ENCODE peak calls at places on chromosome 1, in nine cellular contexts. P is NCI-H524 treated with DMSO at 0.1 percent for 48 hours; J is stimulated activated naive CD8-positive, alpha-beta T cell treated with anti-CD3 and anti-CD28 coated beads, Interleukin-15, amount 100 ng/mL, for 72 hours; X is EL; Y is mucosa of gallbladder; M is progenitor cell of endocrine pancreas; A is left cardiac atrium; B is stimulated activated CD4-positive, alpha-beta T cell treated with anti-CD3 and anti-CD28 coated beads, Interleukin-2, amount 100 ng/mL, for 48 hours; K is glutamatergic neuron. T is an unnamed sample.
A peak's percentile ranks its signal among the peaks of the same experiment; 100 is the strongest.

GRCh38 chr1:58785424-58786058 is 1.7 kb upstream of the JUN start:
- DNase-seq in A (peak; percentile 57), B (peak; percentile 6), X (peak; percentile 64), P (peak; percentile 29), K (no peak), J (peak; percentile 29), M (peak; percentile 29), Y (peak; percentile 65), T (peak; percentile 46)

GRCh38 chr1:155218854-155219591 is 10.5 kb downstream of the MTX1 start:
- DNase-seq in X (peak; percentile 76), A (no peak), M (no peak), Y (peak; percentile 69), P (no peak), J (no peak), K (no peak), B (peak; percentile 41), T (no peak)

GRCh38 chr1:62198781-62199125 is 4.1 kb downstream of the L1TD1 start:
- DNase-seq in K (no peak), Y (no peak), B (no peak), J (no peak), P (no peak), X (peak; percentile 45), M (no peak), A (no peak), T (no peak)

GRCh38 chr1:17527036-17527914 is 12.2 kb upstream of the ARHGEF10L start:
- DNase-seq in K (no peak), M (no peak), P (no peak), A (no peak), B (no peak), Y (peak; percentile 47), J (no peak), X (no peak), T (no peak)

GRCh38 chr1:153526132-153526543 is 9.7 kb downstream of the S100A6 start:
- DNase-seq in J (no peak), B (no peak), X (no peak), A (no peak), M (no peak), P (no peak), K (no peak), Y (no peak), T (no peak)

GRCh38 chr1:7549277-7549676 is 221.8 kb upstream of the VAMP3 start:
- DNase-seq in M (no peak), A (peak; percentile 20), Y (no peak), P (no peak), B (peak; percentile 34), X (peak; percentile 89), K (peak; percentile 3), J (peak; percentile 50), T (no peak)

GRCh38 chr1:158227904-158228623 is 26.2 kb upstream of the CD1A start:
- DNase-seq in B (no peak), J (no peak), M (no peak), A (no peak), K (no peak), P (no peak), X (no peak), Y (no peak), T (no peak)

GRCh38 chr1:28580706-28581530 is 11.1 kb upstream of the RAB42 start:
- DNase-seq in A (no peak), J (peak; percentile 73), X (peak; percentile 34), M (no peak), P (peak; percentile 8), K (peak; percentile 48), Y (peak; percentile 32), B (peak; percentile 43), T (peak; percentile 60)

GRCh38 chr1:243287128-243287470 is 31.3 kb downstream of the SDCCAG8 start:
- DNase-seq in A (no peak), M (no peak), B (no peak), X (no peak), K (no peak), J (no peak), P (no peak), Y (no peak), T (no peak)